ENCODE peak calls at places on chromosomes 4 and X, in seven cellular contexts. One of them, this sample, is unnamed.

GRCh38 chr4:19987746-19988145 is 264.0 kb upstream of the SLIT2 start:
- DNase-seq in AG09319: no peak
- DNase-seq in kidney: no peak
- DNase-seq in lower leg skin: no peak
- DNase-seq in colonic mucosa: no peak
- DNase-seq in IMR-90: peak
- DNase-seq in hepatocyte: no peak
- DNase-seq in this sample: no peak

GRCh38 chrX:44897539-44897938 is 24.6 kb downstream of the KDM6A start:
- DNase-seq in IMR-90: no peak
- DNase-seq in AG09319: no peak
- DNase-seq in lower leg skin: no peak
- DNase-seq in kidney: no peak
- DNase-seq in hepatocyte: no peak
- DNase-seq in colonic mucosa: no peak
- DNase-seq in this sample: no peak

GRCh38 chr4:25795566-25796454 is 67.0 kb downstream of the SEL1L3 start:
- DNase-seq in lower leg skin: no peak
- DNase-seq in kidney: no peak
- DNase-seq in colonic mucosa: no peak
- DNase-seq in IMR-90: peak
- DNase-seq in AG09319: no peak
- DNase-seq in hepatocyte: peak
- DNase-seq in this sample: no peak

GRCh38 chr4:168995537-168996295 is 14.3 kb downstream of the CBR4 start:
- DNase-seq in AG09319: no peak
- DNase-seq in kidney: no peak
- DNase-seq in hepatocyte: no peak
- DNase-seq in IMR-90: peak
- DNase-seq in lower leg skin: no peak
- DNase-seq in colonic mucosa: no peak
- DNase-seq in this sample: no peak

GRCh38 chr4:48985976-48986653 is at the start of gene CWH43:
- DNase-seq in kidney: peak
- DNase-seq in hepatocyte: no peak
- DNase-seq in colonic mucosa: peak
- DNase-seq in lower leg skin: no peak
- DNase-seq in AG09319: no peak
- DNase-seq in IMR-90: no peak
- DNase-seq in this sample: no peak

GRCh38 chrX:13084611-13085010 is 40.2 kb upstream of the FAM9C start:
- DNase-seq in IMR-90: no peak
- DNase-seq in AG09319: no peak
- DNase-seq in colonic mucosa: no peak
- DNase-seq in lower leg skin: no peak
- DNase-seq in hepatocyte: no peak
- DNase-seq in kidney: no peak
- DNase-seq in this sample: no peak

GRCh38 chr4:43360296-43360695 is 467.8 kb downstream of the GRXCR1 start:
- DNase-seq in IMR-90: no peak
- DNase-seq in lower leg skin: no peak
- DNase-seq in colonic mucosa: no peak
- DNase-seq in hepatocyte: no peak
- DNase-seq in kidney: no peak
- DNase-seq in AG09319: no peak
- DNase-seq in this sample: no peak

GRCh38 chr4:155377281-155377680 is 516 bp upstream of the MAP9 start:
- DNase-seq in lower leg skin: no peak
- DNase-seq in kidney: no peak
- DNase-seq in colonic mucosa: no peak
- DNase-seq in AG09319: no peak
- DNase-seq in hepatocyte: no peak
- DNase-seq in IMR-90: peak
- DNase-seq in this sample: no peak

GRCh38 chr4:7621252-7621651 is 186.5 kb upstream of the PSAPL1 start:
- DNase-seq in kidney: no peak
- DNase-seq in lower leg skin: no peak
- DNase-seq in hepatocyte: no peak
- DNase-seq in IMR-90: no peak
- DNase-seq in AG09319: no peak
- DNase-seq in colonic mucosa: no peak
- DNase-seq in this sample: no peak

GRCh38 chr4:54268151-54268550 is 39.1 kb downstream of the PDGFRA start:
- DNase-seq in hepatocyte: no peak
- DNase-seq in IMR-90: peak
- DNase-seq in kidney: no peak
- DNase-seq in lower leg skin: no peak
- DNase-seq in AG09319: peak
- DNase-seq in colonic mucosa: no peak
- DNase-seq in this sample: no peak

GRCh38 chr4:99657801-99658200 is at the start of gene C4orf54:
- DNase-seq in kidney: no peak
- DNase-seq in colonic mucosa: no peak
- DNase-seq in lower leg skin: no peak
- DNase-seq in AG09319: no peak
- DNase-seq in hepatocyte: no peak
- DNase-seq in IMR-90: no peak
- DNase-seq in this sample: no peak

GRCh38 chr4:24210332-24210902 is 320.6 kb upstream of the PPARGC1A start:
- DNase-seq in kidney: peak
- DNase-seq in hepatocyte: no peak
- DNase-seq in AG09319: peak
- DNase-seq in colonic mucosa: no peak
- DNase-seq in lower leg skin: peak
- DNase-seq in IMR-90: peak
- DNase-seq in this sample: no peak

GRCh38 chrX:1134156-1134555 is 78.3 kb downstream of the CRLF2 start:
- DNase-seq in colonic mucosa: no peak
- DNase-seq in kidney: no peak
- DNase-seq in lower leg skin: no peak
- DNase-seq in hepatocyte: no peak
- DNase-seq in IMR-90: no peak
- DNase-seq in AG09319: no peak
- DNase-seq in this sample: no peak

GRCh38 chrX:53082773-53083616 is 828 bp downstream of the TSPYL2 start:
- DNase-seq in AG09319: no peak
- DNase-seq in kidney: no peak
- DNase-seq in colonic mucosa: no peak
- DNase-seq in hepatocyte: no peak
- DNase-seq in IMR-90: no peak
- DNase-seq in lower leg skin: no peak
- DNase-seq in this sample: no peak

GRCh38 chr4:189792819-189793618 is 147.7 kb upstream of the FRG1 start:
- DNase-seq in hepatocyte: peak
- DNase-seq in IMR-90: peak
- DNase-seq in lower leg skin: peak
- DNase-seq in kidney: peak
- DNase-seq in AG09319: no peak
- DNase-seq in colonic mucosa: peak
- DNase-seq in this sample: no peak

GRCh38 chrX:149510386-149510785 is 5.3 kb upstream of the IDS start:
- DNase-seq in colonic mucosa: no peak
- DNase-seq in kidney: no peak
- DNase-seq in lower leg skin: no peak
- DNase-seq in hepatocyte: no peak
- DNase-seq in AG09319: no peak
- DNase-seq in IMR-90: no peak
- DNase-seq in this sample: no peak

GRCh38 chr4:77801260-77801608 is 17.9 kb downstream of the CNOT6L start:
- DNase-seq in IMR-90: no peak
- DNase-seq in hepatocyte: no peak
- DNase-seq in kidney: no peak
- DNase-seq in AG09319: no peak
- DNase-seq in lower leg skin: no peak
- DNase-seq in colonic mucosa: no peak
- DNase-seq in this sample: no peak

GRCh38 chrX:84064164-84064563 is 123.8 kb downstream of the RPS6KA6 start:
- DNase-seq in kidney: peak
- DNase-seq in IMR-90: peak
- DNase-seq in hepatocyte: no peak
- DNase-seq in lower leg skin: no peak
- DNase-seq in AG09319: no peak
- DNase-seq in colonic mucosa: no peak
- DNase-seq in this sample: no peak

GRCh38 chr4:151766691-151767090 is 5.9 kb upstream of the GATB start:
- DNase-seq in lower leg skin: no peak
- DNase-seq in hepatocyte: no peak
- DNase-seq in AG09319: no peak
- DNase-seq in IMR-90: no peak
- DNase-seq in colonic mucosa: no peak
- DNase-seq in kidney: no peak
- DNase-seq in this sample: no peak

GRCh38 chr4:74042681-74043080 is 4.2 kb upstream of the CXCL3 start:
- DNase-seq in lower leg skin: no peak
- DNase-seq in kidney: no peak
- DNase-seq in colonic mucosa: peak
- DNase-seq in IMR-90: no peak
- DNase-seq in hepatocyte: peak
- DNase-seq in AG09319: no peak
- DNase-seq in this sample: no peak

GRCh38 chr4:83677656-83678055 is 141.7 kb downstream of the GPAT3 start:
- DNase-seq in colonic mucosa: no peak
- DNase-seq in hepatocyte: no peak
- DNase-seq in kidney: no peak
- DNase-seq in IMR-90: no peak
- DNase-seq in lower leg skin: no peak
- DNase-seq in AG09319: peak
- DNase-seq in this sample: no peak

GRCh38 chr4:128854433-128854832 is 44.9 kb downstream of the JADE1 start:
- DNase-seq in kidney: no peak
- DNase-seq in lower leg skin: no peak
- DNase-seq in AG09319: no peak
- DNase-seq in hepatocyte: no peak
- DNase-seq in colonic mucosa: no peak
- DNase-seq in IMR-90: peak
- DNase-seq in this sample: no peak

GRCh38 chr4:80694178-80694577 is 336.3 kb upstream of the BMP3 start:
- DNase-seq in lower leg skin: no peak
- DNase-seq in colonic mucosa: no peak
- DNase-seq in AG09319: no peak
- DNase-seq in kidney: no peak
- DNase-seq in IMR-90: no peak
- DNase-seq in hepatocyte: no peak
- DNase-seq in this sample: no peak

GRCh38 chr4:166169111-166169510 is 296.1 kb downstream of the TLL1 start:
- DNase-seq in lower leg skin: no peak
- DNase-seq in kidney: no peak
- DNase-seq in colonic mucosa: no peak
- DNase-seq in hepatocyte: peak
- DNase-seq in AG09319: no peak
- DNase-seq in IMR-90: no peak
- DNase-seq in this sample: no peak
- TF ChIP-seq CTCF in lower leg skin: no peak
- TF ChIP-seq CTCF in kidney: no peak
- TF ChIP-seq CTCF in colonic mucosa: no peak
- TF ChIP-seq CTCF in hepatocyte: no peak
- TF ChIP-seq CTCF in AG09319: no peak
- TF ChIP-seq CTCF in IMR-90: no peak
- TF ChIP-seq CTCF in this sample: no peak

DNA sequence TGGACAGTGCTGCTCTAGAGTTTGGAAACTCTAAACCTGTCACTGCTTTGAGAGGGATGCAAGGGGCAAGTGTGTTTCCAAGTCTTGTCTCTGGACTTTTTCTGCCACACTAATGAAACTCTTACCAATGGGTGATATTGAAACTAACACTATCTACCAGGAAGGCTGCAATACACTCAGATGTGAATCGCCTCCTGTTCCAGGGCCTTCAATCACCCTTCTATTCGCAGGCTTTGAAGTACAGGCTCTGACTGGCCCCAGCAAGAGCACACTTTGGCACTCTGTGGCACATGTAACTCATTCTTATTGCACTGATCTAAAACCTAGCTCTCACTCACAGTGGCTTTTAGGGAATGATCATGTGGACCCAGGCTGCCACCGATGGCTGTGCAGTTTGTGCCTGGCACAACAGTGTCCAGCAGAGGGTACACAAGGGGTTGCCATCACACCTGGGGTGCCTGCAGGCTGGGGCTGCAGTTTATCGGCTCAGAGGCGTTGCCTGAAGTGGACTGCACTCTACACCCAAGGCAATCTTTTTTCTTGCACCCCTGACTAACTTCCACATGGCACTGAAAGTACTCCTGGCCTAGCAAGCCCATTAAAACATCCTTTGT is 210.8 kb downstream of the MGST2 start:
- DNase-seq in lower leg skin: no peak
- DNase-seq in AG09319: no peak
- DNase-seq in colonic mucosa: no peak
- DNase-seq in hepatocyte: no peak
- DNase-seq in IMR-90: no peak
- DNase-seq in kidney: no peak
- DNase-seq in this sample: no peak
- TF ChIP-seq CTCF in lower leg skin: no peak
- TF ChIP-seq CTCF in AG09319: no peak
- TF ChIP-seq CTCF in colonic mucosa: no peak
- TF ChIP-seq CTCF in hepatocyte: no peak
- TF ChIP-seq CTCF in IMR-90: no peak
- TF ChIP-seq CTCF in kidney: no peak
- TF ChIP-seq CTCF in this sample: no peak

GRCh38 chrX:151722241-151722846 is 6.5 kb downstream of the FATE1 start:
- DNase-seq in IMR-90: no peak
- DNase-seq in lower leg skin: no peak
- DNase-seq in kidney: peak
- DNase-seq in AG09319: peak
- DNase-seq in colonic mucosa: peak
- DNase-seq in hepatocyte: peak
- DNase-seq in this sample: no peak
- TF ChIP-seq CTCF in IMR-90: peak
- TF ChIP-seq CTCF in lower leg skin: no peak
- TF ChIP-seq CTCF in kidney: no peak
- TF ChIP-seq CTCF in AG09319: peak
- TF ChIP-seq CTCF in colonic mucosa: peak
- TF ChIP-seq CTCF in hepatocyte: peak
- TF ChIP-seq CTCF in this sample: peak

GRCh38 chrX:64642482-64642881 is 247.2 kb upstream of the MTMR8 start:
- DNase-seq in IMR-90: no peak
- DNase-seq in hepatocyte: no peak
- DNase-seq in AG09319: no peak
- DNase-seq in lower leg skin: no peak
- DNase-seq in kidney: no peak
- DNase-seq in colonic mucosa: no peak
- DNase-seq in this sample: no peak
- TF ChIP-seq CTCF in IMR-90: no peak
- TF ChIP-seq CTCF in hepatocyte: peak
- TF ChIP-seq CTCF in AG09319: no peak
- TF ChIP-seq CTCF in lower leg skin: no peak
- TF ChIP-seq CTCF in kidney: no peak
- TF ChIP-seq CTCF in colonic mucosa: no peak
- TF ChIP-seq CTCF in this sample: peak

GRCh38 chrX:23937100-23937499 is 29.3 kb downstream of the CXorf58 start:
- DNase-seq in kidney: no peak
- DNase-seq in IMR-90: peak
- DNase-seq in hepatocyte: no peak
- DNase-seq in colonic mucosa: no peak
- DNase-seq in lower leg skin: no peak
- DNase-seq in AG09319: no peak
- DNase-seq in this sample: no peak
- TF ChIP-seq CTCF in kidney: no peak
- TF ChIP-seq CTCF in IMR-90: no peak
- TF ChIP-seq CTCF in hepatocyte: no peak
- TF ChIP-seq CTCF in colonic mucosa: no peak
- TF ChIP-seq CTCF in lower leg skin: no peak
- TF ChIP-seq CTCF in AG09319: no peak
- TF ChIP-seq CTCF in this sample: no peak